ENCODE peak calls at places on chromosome 6, in nine cellular contexts. Z, U, Y, S, R, H, G, T and E are unnamed samples.

GRCh38 chr6:39377530-39377929 is 55.0 kb upstream of the KCNK16 start:
- DNase-seq in Y (no peak), U (no peak), R (no peak), T (peak; percentile 63), H (peak; percentile 71), Z (peak; percentile 65), S (peak; percentile 69), G (no peak), E (peak; percentile 23)

GRCh38 chr6:149035806-149036205 is 281.7 kb upstream of the TAB2 start:
- DNase-seq in T (no peak), R (no peak), G (no peak), U (no peak), Y (no peak), S (no peak), H (no peak), Z (no peak), E (no peak)

GRCh38 chr6:169692516-169692915 is 9.3 kb downstream of the WDR27 start:
- DNase-seq in S (no peak), T (no peak), Y (no peak), G (no peak), Z (no peak), U (no peak), H (no peak), R (no peak), E (no peak)

GRCh38 chr6:107616776-107617175 is 126.9 kb downstream of the SOBP start:
- DNase-seq in G (no peak), R (no peak), H (no peak), Y (no peak), Z (no peak), U (no peak), S (no peak), T (no peak), E (no peak)

GRCh38 chr6:44120692-44121443 is 6.4 kb downstream of the MRPL14 start:
- DNase-seq in S (no peak), R (no peak), U (no peak), G (no peak), H (no peak), Y (no peak), Z (no peak), T (no peak), E (no peak)

GRCh38 chr6:140264451-140264850 is 890.0 kb upstream of the CITED2 start:
- DNase-seq in U (no peak), S (no peak), Z (no peak), R (no peak), G (no peak), Y (no peak), H (no peak), T (no peak), E (no peak)

GRCh38 chr6:111673086-111673485 is 67.4 kb upstream of the TRAF3IP2 start:
- DNase-seq in S (no peak), R (no peak), G (no peak), Y (no peak), U (no peak), T (no peak), Z (no peak), H (no peak), E (no peak)

GRCh38 chr6:93048381-93048780 is 371.0 kb downstream of the EPHA7 start:
- DNase-seq in S (no peak), G (no peak), H (no peak), Y (no peak), R (no peak), T (no peak), U (no peak), Z (no peak), E (no peak)

GRCh38 chr6:27332692-27333641 is 20.9 kb upstream of the POM121L2 start:
- DNase-seq in S (peak; percentile 46), U (no peak), Z (peak; percentile 40), G (peak; percentile 57), Y (no peak), H (no peak), T (peak; percentile 71), R (no peak), E (no peak)

GRCh38 chr6:130624046-130624445 is 203.2 kb upstream of the SMLR1 start:
- DNase-seq in T (no peak), R (no peak), Z (no peak), G (no peak), U (no peak), H (no peak), Y (no peak), S (no peak), E (no peak)

GRCh38 chr6:156778615-156779205 is 1.5 kb downstream of the ARID1B start:
- DNase-seq in H (peak; percentile 38), T (peak; percentile 50), Z (peak; percentile 68), R (no peak), G (peak; percentile 70), U (peak; percentile 79), Y (no peak), S (no peak), E (peak; percentile 18)

GRCh38 chr6:41470341-41471063 is 75.7 kb upstream of the FOXP4 start:
- DNase-seq in Y (no peak), R (no peak), G (no peak), T (peak; percentile 31), Z (peak; percentile 69), U (no peak), H (peak; percentile 60), S (no peak), E (no peak)

GRCh38 chr6:123503619-123504018 is 133.1 kb downstream of the TRDN start:
- DNase-seq in Z (no peak), G (no peak), S (no peak), U (no peak), Y (no peak), H (no peak), T (no peak), R (no peak), E (no peak)

GRCh38 chr6:11437824-11438459 is 99.6 kb upstream of the TMEM170B start:
- DNase-seq in R (no peak), T (no peak), U (no peak), G (no peak), Y (no peak), Z (no peak), S (no peak), H (no peak), E (no peak)

GRCh38 chr6:127855542-127856159 is 45.2 kb downstream of the THEMIS start:
- DNase-seq in U (no peak), Z (no peak), H (no peak), S (peak; percentile 47), G (peak; percentile 50), T (peak; percentile 18), Y (no peak), R (no peak), E (no peak)

GRCh38 chr6:56804996-56805395 is 149.9 kb upstream of the BEND6 start:
- DNase-seq in T (peak; percentile 83), H (no peak), U (no peak), Z (no peak), Y (no peak), G (no peak), S (peak; percentile 84), R (no peak), E (no peak)

GRCh38 chr6:18118330-18118729 is 4.1 kb downstream of the NHLRC1 start:
- DNase-seq in R (no peak), G (no peak), Z (no peak), T (no peak), U (no peak), H (no peak), Y (no peak), S (no peak), E (no peak)

GRCh38 chr6:26243132-26243531 is 121.9 kb upstream of the BTN3A2 start:
- DNase-seq in U (no peak), Z (no peak), G (no peak), R (no peak), H (no peak), Y (no peak), S (no peak), T (peak; percentile 94), E (no peak)

GRCh38 chr6:128280066-128280465 is 240.3 kb downstream of the PTPRK start:
- DNase-seq in Y (no peak), T (no peak), Z (no peak), S (no peak), G (no peak), H (no peak), U (no peak), R (no peak), E (no peak)

GRCh38 chr6:161443868-161444267 is 170.0 kb upstream of the AGPAT4 start:
- DNase-seq in H (no peak), Y (no peak), R (no peak), G (no peak), S (peak; percentile 57), Z (no peak), U (no peak), T (no peak), E (no peak)

GRCh38 chr6:151376440-151376839 is 14.9 kb downstream of the ZBTB2 start:
- DNase-seq in R (no peak), S (no peak), H (no peak), T (no peak), Y (no peak), G (no peak), Z (no peak), U (no peak), E (no peak)

GRCh38 chr6:35468980-35469710 is 944 bp downstream of the RPL10A start:
- DNase-seq in S (no peak), G (no peak), Z (peak; percentile 53), U (no peak), Y (no peak), R (no peak), H (no peak), T (no peak), E (no peak)

GRCh38 chr6:106591111-106591825 is 38.0 kb downstream of the RTN4IP1 start:
- DNase-seq in Z (no peak), H (peak; percentile 83), U (no peak), G (no peak), Y (no peak), T (peak; percentile 50), S (peak; percentile 97), R (no peak), E (no peak)

GRCh38 chr6:69974193-69974592 is 107.8 kb downstream of the COL19A1 start:
- DNase-seq in Y (no peak), G (no peak), U (no peak), T (peak; percentile 92), Z (no peak), S (peak; percentile 88), R (peak; percentile 0), H (no peak), E (no peak)

GRCh38 chr6:144294016-144294415 is 8.9 kb downstream of the UTRN start:
- DNase-seq in U (no peak), Y (no peak), H (peak; percentile 27), S (peak; percentile 68), R (no peak), T (peak; percentile 44), G (no peak), Z (no peak), E (no peak)

GRCh38 chr6:43996614-43997341 is 130.5 kb downstream of the MRPL14 start:
- DNase-seq in S (no peak), T (no peak), H (no peak), Y (no peak), R (no peak), U (no peak), G (no peak), Z (no peak), E (peak; percentile 7)

GRCh38 chr6:71012871-71013456 is 56.1 kb upstream of the B3GAT2 start:
- DNase-seq in S (peak; percentile 57), G (no peak), Z (no peak), U (no peak), Y (peak; percentile 14), H (peak; percentile 26), T (peak; percentile 68), R (peak; percentile 14), E (no peak)

GRCh38 chr6:158018851-158019361 is 37.2 kb downstream of the SYNJ2 start:
- DNase-seq in G (no peak), R (no peak), S (no peak), H (peak; percentile 75), U (no peak), Z (no peak), Y (no peak), T (no peak), E (no peak)

GRCh38 chr6:3913958-3914337 is 64.8 kb downstream of the FAM50B start:
- DNase-seq in S (no peak), H (no peak), Z (no peak), T (peak; percentile 13), U (no peak), R (no peak), G (no peak), Y (no peak), E (peak; percentile 8)

GRCh38 chr6:48567016-48567415 is 456.0 kb upstream of the PTCHD4 start:
- DNase-seq in S (peak; percentile 63), Y (no peak), R (no peak), Z (no peak), U (no peak), T (peak; percentile 46), G (no peak), H (no peak), E (no peak)